ENCODE peak calls at places on chromosome 19, in five cellular contexts. Z is tibial artery, N is colonic mucosa, U is fibroblast of lung, X is uterus. F is an unnamed sample. For H3K27me3, the result is how much of the 10 kb centered on the place peaks cover.

GRCh38 chr19:28428644-28429348 is 784.2 kb downstream of the UQCRFS1 start:
- DNase-seq in U (peak), X (no peak), N (no peak), Z (no peak), F (no peak)

GRCh38 chr19:45568732-45569131 is 15.9 kb downstream of the OPA3 start:
- DNase-seq in X (no peak), N (no peak), U (peak), Z (no peak), F (no peak)

GRCh38 chr19:12139309-12139708 is 841 bp downstream of the ZNF20 start:
- DNase-seq in X (no peak), Z (no peak), U (peak), N (no peak), F (no peak)

GRCh38 chr19:38544569-38545315 is 73.0 kb downstream of the MAP4K1 start:
- DNase-seq in Z (no peak), U (peak), X (no peak), N (no peak), F (no peak)

GRCh38 chr19:58586131-58586765 is 13.1 kb upstream of the MZF1 start:
- DNase-seq in N (no peak), Z (no peak), U (no peak), X (no peak), F (no peak)

GRCh38 chr19:38228491-38229439 is 4.7 kb upstream of the DPF1 start:
- DNase-seq in N (no peak), Z (no peak), X (no peak), U (no peak), F (no peak)

GRCh38 chr19:30631035-30631375 is 258.8 kb downstream of the ZNF536 start:
- DNase-seq in N (no peak), U (no peak), X (no peak), Z (no peak), F (no peak)

GRCh38 chr19:13026478-13026999 is 31.3 kb downstream of the NFIX start:
- DNase-seq in Z (no peak), X (no peak), N (peak), U (peak), F (no peak)

GRCh38 chr19:58182577-58182988 is 278 bp upstream of the ZNF274 start:
- DNase-seq in U (no peak), N (peak), X (no peak), Z (no peak), F (no peak)

GRCh38 chr19:56840452-56841193 is at the start of the genes PEG3 and ZIM2:
- DNase-seq in Z (peak), U (no peak), N (peak), X (peak), F (no peak)

GRCh38 chr19:45173816-45174215 is 4.2 kb downstream of the TRAPPC6A start:
- DNase-seq in U (peak), N (no peak), X (no peak), Z (no peak), F (no peak)

GRCh38 chr19:31285744-31286143 is 63.5 kb downstream of the TSHZ3 start:
- DNase-seq in Z (no peak), N (no peak), U (peak), X (peak), F (no peak)

GRCh38 chr19:5515737-5516136 is 52.0 kb downstream of the TINCR start:
- DNase-seq in U (no peak), N (no peak), X (no peak), Z (no peak), F (no peak)

GRCh38 chr19:342801-343421 is 1.7 kb downstream of the MIER2 start:
- DNase-seq in Z (peak), U (peak), X (peak), N (peak), F (no peak)

GRCh38 chr19:51664131-51664530 is 17.5 kb upstream of the SIGLEC14 start:
- DNase-seq in U (no peak), N (no peak), Z (no peak), X (no peak), F (no peak)

GRCh38 chr19:51668167-51668566 is 21.5 kb upstream of the SIGLEC14 start:
- DNase-seq in X (no peak), N (no peak), U (no peak), Z (no peak), F (no peak)

GRCh38 chr19:51660975-51661600 is 14.5 kb upstream of the SIGLEC14 start:
- DNase-seq in X (peak), N (peak), U (peak), Z (peak), F (no peak)

GRCh38 chr19:51663650-51664049 is 17.0 kb upstream of the SIGLEC14 start:
- DNase-seq in Z (no peak), N (no peak), X (no peak), U (no peak), F (no peak)

DNA sequence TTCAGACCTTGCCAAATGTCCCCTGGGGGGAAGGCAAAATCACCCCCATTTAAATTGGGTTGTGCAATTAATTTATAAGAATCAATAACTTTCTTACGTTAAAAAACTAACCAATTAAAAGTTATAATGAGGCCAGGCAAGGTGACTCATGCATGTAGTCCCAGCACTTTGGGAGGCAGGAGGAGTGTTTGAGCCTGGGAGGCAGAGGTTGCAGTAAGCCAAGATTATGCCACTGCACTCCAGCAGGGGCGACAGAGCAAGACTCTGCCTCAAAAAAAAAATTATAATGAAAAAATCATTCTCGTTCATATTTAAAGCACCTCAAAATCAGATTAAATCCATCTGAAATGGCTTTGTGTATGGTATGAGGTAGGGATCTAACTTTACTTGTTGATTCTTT is 18.4 kb upstream of the SIGLEC14 start:
- DNase-seq in Z (no peak), U (no peak), X (no peak), N (no peak), F (no peak)
- TF ChIP-seq CTCF in Z (no peak), U (peak), X (no peak), N (no peak), F (no peak)

DNA sequence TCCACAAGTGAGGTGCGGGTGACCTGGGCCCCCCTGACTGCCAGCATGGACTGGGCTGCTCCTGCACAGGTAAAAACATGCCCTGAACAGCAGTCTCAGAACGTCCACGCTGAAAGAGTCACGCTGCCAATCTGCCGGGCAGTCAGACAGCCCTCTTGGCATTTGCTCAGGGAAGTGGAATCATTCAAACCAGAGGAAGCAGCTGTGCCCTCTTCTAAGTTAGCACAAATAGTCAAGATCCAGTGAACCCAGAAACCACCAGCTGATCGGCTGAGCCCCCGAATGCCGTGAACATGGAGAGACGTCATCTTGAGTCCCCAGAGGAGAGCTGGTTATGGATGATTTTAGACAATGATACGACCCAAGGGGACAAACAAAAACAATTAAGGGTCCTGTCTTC is 34.4 kb downstream of the KLF2 start:
- DNase-seq in U (no peak), N (no peak), X (no peak), Z (no peak), F (no peak)
- H3K4me3 ChIP-seq in U (no peak), N (no peak), X (no peak), Z (no peak), F (no peak)

GRCh38 chr19:23509686-23510450 is 114.6 kb upstream of the ZNF91 start:
- DNase-seq in X (no peak), N (no peak), Z (no peak), U (no peak), F (no peak)
- H3K27me3 ChIP-seq in X (under half), N (under half), Z (under half), U (under half), F (under half)

GRCh38 chr19:10393137-10393536 is 10.2 kb downstream of the CDC37 start:
- DNase-seq in X (no peak), U (no peak), N (no peak), Z (no peak), F (no peak)

GRCh38 chr19:10395853-10396355 is 7.4 kb downstream of the CDC37 start:
- DNase-seq in Z (no peak), N (no peak), X (no peak), U (no peak), F (no peak)

GRCh38 chr19:10392120-10392519 is 11.2 kb downstream of the CDC37 start:
- DNase-seq in U (no peak), Z (no peak), X (no peak), N (no peak), F (no peak)

GRCh38 chr19:10395436-10395835 is 7.9 kb downstream of the CDC37 start:
- DNase-seq in U (no peak), X (no peak), Z (no peak), N (no peak), F (no peak)

DNA sequence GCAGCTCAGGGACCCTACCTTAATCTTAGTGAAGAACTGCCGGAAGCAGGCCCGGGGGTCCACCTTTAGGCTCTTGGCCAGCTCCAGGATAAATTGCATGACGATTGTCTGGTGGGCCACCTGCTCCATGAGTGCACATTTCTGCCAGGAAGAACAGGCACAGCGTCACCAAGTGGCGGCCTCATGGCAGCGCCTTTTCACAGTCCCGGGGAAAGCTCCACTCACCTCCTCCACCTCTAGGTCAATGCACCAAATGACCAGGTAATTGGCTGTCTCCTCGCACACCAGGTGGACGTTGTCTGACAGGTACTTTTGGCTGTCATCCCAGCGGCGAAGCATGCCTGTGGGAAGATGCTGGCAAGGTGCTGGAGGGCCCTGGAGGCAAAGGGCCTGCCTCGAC is 8.3 kb downstream of the CDC37 start:
- DNase-seq in U (no peak), N (no peak), Z (no peak), X (no peak), F (no peak)
- TF ChIP-seq CTCF in U (no peak), N (no peak), Z (no peak), X (no peak), F (no peak)

GRCh38 chr19:18174983-18175382 is 1.4 kb downstream of the IFI30 start:
- DNase-seq in Z (no peak), N (no peak), U (no peak), X (no peak), F (no peak)
- H3K4me3 ChIP-seq in Z (peak), N (peak), U (no peak), X (no peak), F (peak)

GRCh38 chr19:1776606-1777147 is 23.4 kb downstream of the ONECUT3 start:
- DNase-seq in X (no peak), N (no peak), U (no peak), Z (no peak), F (no peak)

GRCh38 chr19:1774999-1775772 is 21.9 kb downstream of the ONECUT3 start:
- DNase-seq in Z (no peak), N (no peak), X (no peak), U (no peak), F (no peak)

GRCh38 chr19:1770866-1771576 is 17.7 kb downstream of the ONECUT3 start:
- DNase-seq in N (no peak), Z (no peak), U (no peak), X (no peak), F (no peak)

GRCh38 chr19:1775951-1776605 is 22.8 kb downstream of the ONECUT3 start:
- DNase-seq in U (no peak), N (no peak), Z (no peak), X (no peak), F (no peak)

GRCh38 chr19:1773173-1773572 is 19.9 kb downstream of the ONECUT3 start:
- DNase-seq in U (peak), X (no peak), N (no peak), Z (no peak), F (no peak)
- H3K27me3 ChIP-seq in U (under half), X (under half), N (under half), Z (half or more), F (under half)

GRCh38 chr19:6925801-6926751 is 38.7 kb downstream of the ADGRE1 start:
- DNase-seq in Z (no peak), U (no peak), N (no peak), X (no peak), F (peak)
- TF ChIP-seq CTCF in Z (no peak), U (no peak), N (no peak), X (no peak), F (peak)

GRCh38 chr19:54159352-54160181 is at the start of gene LENG1:
- DNase-seq in U (peak), Z (peak), N (peak), X (peak), F (peak)

GRCh38 chr19:54162241-54162805 is 2.8 kb upstream of the LENG1 start:
- DNase-seq in U (peak), Z (peak), N (peak), X (peak), F (peak)

GRCh38 chr19:54160948-54161347 is 1.4 kb upstream of the LENG1 start:
- DNase-seq in Z (no peak), X (no peak), N (peak), U (no peak), F (no peak)

GRCh38 chr19:54158812-54159351 is 639 bp downstream of the LENG1 start:
- DNase-seq in X (no peak), Z (no peak), N (no peak), U (no peak), F (no peak)

GRCh38 chr19:54160182-54160811 is 776 bp upstream of the LENG1 start:
- DNase-seq in U (peak), Z (no peak), X (no peak), N (peak), F (no peak)
- H3K4me3 ChIP-seq in U (peak), Z (peak), X (peak), N (peak), F (peak)

GRCh38 chr19:40601061-40601973 is at the start of gene LTBP4:
- DNase-seq in X (peak), Z (peak), N (peak), U (peak), F (no peak)

GRCh38 chr19:40600086-40600917 is 867 bp upstream of the LTBP4 start:
- DNase-seq in U (no peak), X (peak), Z (peak), N (no peak), F (no peak)

GRCh38 chr19:40598918-40599307 is 2.3 kb upstream of the LTBP4 start:
- DNase-seq in N (no peak), X (no peak), Z (no peak), U (no peak), F (no peak)

GRCh38 chr19:40598121-40598917 is 2.9 kb upstream of the LTBP4 start:
- DNase-seq in X (peak), Z (peak), N (peak), U (peak), F (peak)

GRCh38 chr19:40599331-40600085 is 1.7 kb upstream of the LTBP4 start:
- DNase-seq in U (no peak), N (no peak), X (peak), Z (peak), F (no peak)
- H3K27me3 ChIP-seq in U (under half), N (under half), X (under half), Z (under half), F (under half)